ENCODE peak calls at places on chromosomes 5 and 9, in nine cellular contexts. Q, W, O, F, X, I, U, A and N are unnamed samples.
A peak's percentile ranks its signal among the peaks of the same experiment; 100 is the strongest.

GRCh38 chr5:157545911-157546310 is 29.7 kb downstream of the ADAM19 start:
- DNase-seq in X (no peak), A (no peak), W (no peak), F (no peak), I (no peak), Q (no peak), O (no peak), U (no peak), N (no peak)

GRCh38 chr5:7872517-7873149 is 3.7 kb downstream of the MTRR start:
- DNase-seq in F (no peak), A (no peak), Q (no peak), O (no peak), I (no peak), X (no peak), U (no peak), W (no peak), N (no peak)

GRCh38 chr9:106864533-106865143 is 1.7 kb downstream of the ZNF462 start:
- DNase-seq in Q (no peak), U (peak; percentile 54), O (peak; percentile 52), F (no peak), W (peak; percentile 52), I (peak; percentile 57), A (no peak), X (no peak), N (peak; percentile 46)

GRCh38 chr5:151023047-151023615 is 2.7 kb downstream of the GPX3 start:
- DNase-seq in W (no peak), O (peak; percentile 48), I (peak; percentile 76), X (no peak), Q (no peak), F (no peak), U (no peak), A (no peak), N (no peak)

GRCh38 chr9:126386088-126386487 is 59.5 kb downstream of the MVB12B start:
- DNase-seq in X (no peak), W (no peak), O (no peak), F (no peak), I (peak; percentile 28), Q (no peak), A (peak; percentile 43), U (peak; percentile 40), N (peak; percentile 28)

GRCh38 chr5:18465833-18466681 is 831.8 kb downstream of the TAF11L14 start:
- DNase-seq in A (peak; percentile 83), W (peak; percentile 69), O (peak; percentile 46), I (peak; percentile 50), F (peak; percentile 64), Q (peak; percentile 44), X (peak; percentile 5), U (peak; percentile 71), N (peak; percentile 75)

GRCh38 chr5:59193616-59194319 is 610.9 kb downstream of the RAB3C start:
- DNase-seq in O (peak; percentile 97), U (peak; percentile 97), F (no peak), I (peak; percentile 95), A (no peak), Q (no peak), X (no peak), W (no peak), N (peak; percentile 98)

GRCh38 chr9:69023650-69024049 is 9.7 kb upstream of the PRKACG start:
- DNase-seq in I (no peak), X (no peak), U (no peak), F (no peak), Q (no peak), A (no peak), W (no peak), O (no peak), N (no peak)

GRCh38 chr9:25573281-25573680 is 105.0 kb downstream of the TUSC1 start:
- DNase-seq in Q (no peak), A (no peak), O (no peak), F (no peak), I (no peak), W (no peak), U (no peak), X (no peak), N (no peak)

GRCh38 chr5:9545959-9546851 is at the start of gene SEMA5A:
- DNase-seq in U (peak; percentile 80), Q (no peak), F (peak; percentile 85), A (peak; percentile 61), O (peak; percentile 42), X (no peak), W (no peak), I (peak; percentile 64), N (peak; percentile 80)

GRCh38 chr5:120555345-120555744 is 91.2 kb downstream of the PRR16 start:
- DNase-seq in W (no peak), I (no peak), X (no peak), Q (no peak), U (no peak), O (no peak), F (no peak), A (no peak), N (no peak)

GRCh38 chr5:54868511-54869483 is 116.6 kb downstream of the ESM1 start:
- DNase-seq in O (no peak), I (no peak), U (no peak), A (no peak), Q (no peak), W (no peak), F (no peak), X (no peak), N (no peak)

GRCh38 chr9:87950765-87951488 is 23.4 kb downstream of the CDK20 start:
- DNase-seq in O (peak; percentile 42), Q (no peak), W (peak; percentile 54), A (no peak), I (peak; percentile 53), F (no peak), X (peak; percentile 36), U (peak; percentile 64), N (no peak)

GRCh38 chr5:113163328-113163727 is 186.7 kb downstream of the DCP2 start:
- DNase-seq in Q (no peak), A (no peak), F (no peak), O (peak; percentile 63), X (no peak), W (no peak), U (peak; percentile 72), I (peak; percentile 50), N (peak; percentile 80)

GRCh38 chr9:65458465-65458864 is 173.5 kb upstream of the FOXD4L5 start:
- DNase-seq in X (no peak), W (no peak), Q (no peak), O (no peak), U (no peak), I (no peak), F (no peak), A (no peak), N (no peak)